ENCODE peak calls at places on chromosomes 6 and 20, in seven cellular contexts. One of them, this sample, is unnamed. For H3K36me3, the result is how much of the 10 kb centered on the place peaks cover.

GRCh38 chr6:26175428-26176181 is 88.4 kb downstream of the HFE start:
- DNase-seq in fibroblast of lung: peak
- DNase-seq in heart right ventricle: no peak
- DNase-seq in endothelial cell of umbilical vein: peak
- DNase-seq in hepatocyte: peak
- DNase-seq in colonic mucosa: peak
- DNase-seq in pancreas: no peak
- DNase-seq in this sample: no peak

GRCh38 chr6:146224988-146225387 is 196.1 kb downstream of the GRM1 start:
- DNase-seq in colonic mucosa: no peak
- DNase-seq in pancreas: no peak
- DNase-seq in fibroblast of lung: no peak
- DNase-seq in endothelial cell of umbilical vein: no peak
- DNase-seq in hepatocyte: no peak
- DNase-seq in heart right ventricle: no peak
- DNase-seq in this sample: no peak

GRCh38 chr6:10522929-10523573 is 1.9 kb downstream of the GCNT2 start:
- DNase-seq in pancreas: no peak
- DNase-seq in colonic mucosa: no peak
- DNase-seq in heart right ventricle: no peak
- DNase-seq in endothelial cell of umbilical vein: no peak
- DNase-seq in fibroblast of lung: no peak
- DNase-seq in hepatocyte: peak
- DNase-seq in this sample: peak

GRCh38 chr6:3808759-3809514 is 40.2 kb upstream of the FAM50B start:
- DNase-seq in fibroblast of lung: peak
- DNase-seq in hepatocyte: peak
- DNase-seq in pancreas: no peak
- DNase-seq in endothelial cell of umbilical vein: peak
- DNase-seq in colonic mucosa: no peak
- DNase-seq in heart right ventricle: peak
- DNase-seq in this sample: no peak

GRCh38 chr6:135411339-135411738 is 86.2 kb downstream of the AHI1 start:
- DNase-seq in hepatocyte: no peak
- DNase-seq in pancreas: no peak
- DNase-seq in endothelial cell of umbilical vein: no peak
- DNase-seq in colonic mucosa: no peak
- DNase-seq in heart right ventricle: no peak
- DNase-seq in fibroblast of lung: no peak
- DNase-seq in this sample: no peak

GRCh38 chr20:33377366-33377765 is 24.0 kb downstream of the CDK5RAP1 start:
- DNase-seq in endothelial cell of umbilical vein: no peak
- DNase-seq in hepatocyte: no peak
- DNase-seq in colonic mucosa: no peak
- DNase-seq in fibroblast of lung: no peak
- DNase-seq in heart right ventricle: no peak
- DNase-seq in pancreas: no peak
- DNase-seq in this sample: no peak

GRCh38 chr20:43558412-43559146 is at the start of gene SGK2:
- DNase-seq in heart right ventricle: no peak
- DNase-seq in pancreas: peak
- DNase-seq in colonic mucosa: peak
- DNase-seq in hepatocyte: peak
- DNase-seq in fibroblast of lung: peak
- DNase-seq in endothelial cell of umbilical vein: no peak
- DNase-seq in this sample: peak

GRCh38 chr6:143902827-143903226 is 38.6 kb downstream of the ZC2HC1B start:
- DNase-seq in colonic mucosa: no peak
- DNase-seq in heart right ventricle: no peak
- DNase-seq in pancreas: no peak
- DNase-seq in fibroblast of lung: no peak
- DNase-seq in endothelial cell of umbilical vein: no peak
- DNase-seq in hepatocyte: no peak
- DNase-seq in this sample: no peak

GRCh38 chr20:34525709-34526416 is 9.6 kb downstream of the DYNLRB1 start:
- DNase-seq in heart right ventricle: peak
- DNase-seq in pancreas: peak
- DNase-seq in fibroblast of lung: peak
- DNase-seq in hepatocyte: peak
- DNase-seq in endothelial cell of umbilical vein: peak
- DNase-seq in colonic mucosa: peak
- DNase-seq in this sample: peak

GRCh38 chr20:15913661-15914060 is 659.6 kb downstream of the KIF16B start:
- DNase-seq in colonic mucosa: no peak
- DNase-seq in pancreas: no peak
- DNase-seq in fibroblast of lung: no peak
- DNase-seq in hepatocyte: no peak
- DNase-seq in endothelial cell of umbilical vein: no peak
- DNase-seq in heart right ventricle: no peak
- DNase-seq in this sample: no peak

GRCh38 chr6:14046476-14047068 is 71.0 kb upstream of the CD83 start:
- DNase-seq in endothelial cell of umbilical vein: peak
- DNase-seq in pancreas: peak
- DNase-seq in colonic mucosa: peak
- DNase-seq in hepatocyte: peak
- DNase-seq in fibroblast of lung: peak
- DNase-seq in heart right ventricle: no peak
- DNase-seq in this sample: no peak

GRCh38 chr20:32285621-32286334 is 8.3 kb downstream of the KIF3B start:
- DNase-seq in colonic mucosa: peak
- DNase-seq in endothelial cell of umbilical vein: no peak
- DNase-seq in pancreas: no peak
- DNase-seq in hepatocyte: peak
- DNase-seq in heart right ventricle: no peak
- DNase-seq in fibroblast of lung: peak
- DNase-seq in this sample: no peak

GRCh38 chr6:56849876-56850275 is 105.0 kb upstream of the BEND6 start:
- DNase-seq in pancreas: no peak
- DNase-seq in heart right ventricle: no peak
- DNase-seq in hepatocyte: no peak
- DNase-seq in fibroblast of lung: peak
- DNase-seq in colonic mucosa: no peak
- DNase-seq in endothelial cell of umbilical vein: no peak
- DNase-seq in this sample: no peak

GRCh38 chr20:36149469-36149868 is 5.1 kb upstream of the EPB41L1 start:
- DNase-seq in hepatocyte: no peak
- DNase-seq in pancreas: no peak
- DNase-seq in heart right ventricle: peak
- DNase-seq in colonic mucosa: no peak
- DNase-seq in endothelial cell of umbilical vein: no peak
- DNase-seq in fibroblast of lung: no peak
- DNase-seq in this sample: peak

GRCh38 chr6:169190144-169190584 is 63.5 kb downstream of the THBS2 start:
- DNase-seq in hepatocyte: no peak
- DNase-seq in pancreas: no peak
- DNase-seq in heart right ventricle: peak
- DNase-seq in colonic mucosa: no peak
- DNase-seq in endothelial cell of umbilical vein: no peak
- DNase-seq in fibroblast of lung: peak
- DNase-seq in this sample: peak

GRCh38 chr6:123533862-123534261 is 102.9 kb downstream of the TRDN start:
- DNase-seq in endothelial cell of umbilical vein: no peak
- DNase-seq in hepatocyte: no peak
- DNase-seq in heart right ventricle: no peak
- DNase-seq in fibroblast of lung: no peak
- DNase-seq in colonic mucosa: no peak
- DNase-seq in pancreas: no peak
- DNase-seq in this sample: no peak

GRCh38 chr6:152022303-152022702 is 214.8 kb downstream of the ESR1 start:
- DNase-seq in fibroblast of lung: no peak
- DNase-seq in hepatocyte: no peak
- DNase-seq in endothelial cell of umbilical vein: no peak
- DNase-seq in colonic mucosa: no peak
- DNase-seq in heart right ventricle: no peak
- DNase-seq in pancreas: no peak
- DNase-seq in this sample: no peak

GRCh38 chr20:62148908-62149314 is 5.3 kb downstream of the SS18L1 start:
- DNase-seq in colonic mucosa: no peak
- DNase-seq in fibroblast of lung: no peak
- DNase-seq in hepatocyte: no peak
- DNase-seq in heart right ventricle: no peak
- DNase-seq in endothelial cell of umbilical vein: no peak
- DNase-seq in pancreas: no peak
- DNase-seq in this sample: no peak

GRCh38 chr6:148414836-148415235 is 72.2 kb downstream of the SASH1 start:
- DNase-seq in fibroblast of lung: peak
- DNase-seq in hepatocyte: no peak
- DNase-seq in pancreas: no peak
- DNase-seq in colonic mucosa: no peak
- DNase-seq in endothelial cell of umbilical vein: peak
- DNase-seq in heart right ventricle: no peak
- DNase-seq in this sample: no peak

GRCh38 chr6:149451361-149452061 is 33.3 kb downstream of the ZC3H12D start:
- DNase-seq in colonic mucosa: peak
- DNase-seq in endothelial cell of umbilical vein: no peak
- DNase-seq in fibroblast of lung: peak
- DNase-seq in hepatocyte: peak
- DNase-seq in pancreas: no peak
- DNase-seq in heart right ventricle: peak
- DNase-seq in this sample: peak

GRCh38 chr20:10316582-10316981 is 98.0 kb downstream of the SNAP25 start:
- DNase-seq in heart right ventricle: no peak
- DNase-seq in hepatocyte: peak
- DNase-seq in endothelial cell of umbilical vein: peak
- DNase-seq in pancreas: no peak
- DNase-seq in colonic mucosa: no peak
- DNase-seq in fibroblast of lung: no peak
- DNase-seq in this sample: no peak
- TF ChIP-seq CTCF in heart right ventricle: no peak
- TF ChIP-seq CTCF in hepatocyte: peak
- TF ChIP-seq CTCF in endothelial cell of umbilical vein: peak
- TF ChIP-seq CTCF in pancreas: no peak
- TF ChIP-seq CTCF in colonic mucosa: no peak
- TF ChIP-seq CTCF in fibroblast of lung: peak
- TF ChIP-seq CTCF in this sample: peak

GRCh38 chr6:28212510-28213212 is 12.4 kb upstream of the ZSCAN9 start:
- DNase-seq in pancreas: peak
- DNase-seq in fibroblast of lung: peak
- DNase-seq in hepatocyte: peak
- DNase-seq in colonic mucosa: peak
- DNase-seq in endothelial cell of umbilical vein: peak
- DNase-seq in heart right ventricle: no peak
- DNase-seq in this sample: no peak
- H3K36me3 ChIP-seq in pancreas: under half
- H3K36me3 ChIP-seq in fibroblast of lung: under half
- H3K36me3 ChIP-seq in hepatocyte: under half
- H3K36me3 ChIP-seq in colonic mucosa: under half
- H3K36me3 ChIP-seq in endothelial cell of umbilical vein: under half
- H3K36me3 ChIP-seq in heart right ventricle: under half
- H3K36me3 ChIP-seq in this sample: under half

GRCh38 chr6:52900536-52900935 is 9.0 kb downstream of the GSTA3 start:
- DNase-seq in colonic mucosa: no peak
- DNase-seq in hepatocyte: no peak
- DNase-seq in pancreas: no peak
- DNase-seq in endothelial cell of umbilical vein: no peak
- DNase-seq in fibroblast of lung: no peak
- DNase-seq in heart right ventricle: no peak
- DNase-seq in this sample: no peak

GRCh38 chr6:52909131-52909530 is 367 bp downstream of the GSTA3 start:
- DNase-seq in pancreas: no peak
- DNase-seq in hepatocyte: no peak
- DNase-seq in heart right ventricle: no peak
- DNase-seq in fibroblast of lung: no peak
- DNase-seq in endothelial cell of umbilical vein: no peak
- DNase-seq in colonic mucosa: no peak
- DNase-seq in this sample: no peak

GRCh38 chr6:52909531-52909930 is at the start of gene GSTA3:
- DNase-seq in hepatocyte: no peak
- DNase-seq in endothelial cell of umbilical vein: no peak
- DNase-seq in pancreas: peak
- DNase-seq in heart right ventricle: no peak
- DNase-seq in fibroblast of lung: no peak
- DNase-seq in colonic mucosa: no peak
- DNase-seq in this sample: no peak

GRCh38 chr6:52910091-52910490 is 593 bp upstream of the GSTA3 start:
- DNase-seq in colonic mucosa: no peak
- DNase-seq in pancreas: no peak
- DNase-seq in endothelial cell of umbilical vein: no peak
- DNase-seq in fibroblast of lung: peak
- DNase-seq in hepatocyte: no peak
- DNase-seq in heart right ventricle: no peak
- DNase-seq in this sample: no peak

DNA sequence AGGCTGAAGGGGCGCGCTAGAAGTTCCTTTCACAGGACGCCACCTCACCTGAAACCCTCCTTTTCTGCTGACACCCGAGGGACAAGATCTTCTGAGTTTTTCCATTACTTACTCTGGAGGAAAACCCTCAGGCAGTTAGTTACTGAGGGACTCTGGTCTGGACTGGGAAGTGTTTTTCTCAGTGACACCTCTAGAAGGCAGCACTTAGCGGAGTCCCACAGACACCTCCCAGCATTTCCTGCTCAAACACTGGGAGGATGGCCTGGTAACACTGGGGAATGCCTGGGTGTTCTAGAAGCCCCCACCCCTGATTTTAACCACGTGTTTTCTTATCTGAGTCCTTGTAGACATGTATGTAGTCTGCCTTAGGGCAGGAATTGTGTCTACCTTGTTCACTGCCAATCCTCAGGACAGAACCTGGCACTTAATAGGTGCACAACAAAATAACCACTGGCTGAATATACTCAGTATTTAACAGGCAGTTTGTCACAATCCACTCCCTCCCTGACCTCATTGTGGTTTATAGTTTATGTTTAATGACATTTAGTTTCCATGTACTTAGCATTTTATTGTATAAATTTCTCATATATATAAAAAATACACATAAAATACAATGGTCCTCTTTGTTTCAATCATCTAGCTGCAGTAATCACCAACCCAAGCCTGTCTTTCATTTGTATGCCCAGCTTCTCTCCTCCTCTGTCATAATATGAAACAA is 4.8 kb downstream of the GSTA3 start:
- DNase-seq in colonic mucosa: no peak
- DNase-seq in fibroblast of lung: no peak
- DNase-seq in heart right ventricle: no peak
- DNase-seq in endothelial cell of umbilical vein: no peak
- DNase-seq in hepatocyte: no peak
- DNase-seq in pancreas: no peak
- DNase-seq in this sample: no peak
- TF ChIP-seq CTCF in colonic mucosa: peak
- TF ChIP-seq CTCF in fibroblast of lung: peak
- TF ChIP-seq CTCF in heart right ventricle: no peak
- TF ChIP-seq CTCF in endothelial cell of umbilical vein: peak
- TF ChIP-seq CTCF in hepatocyte: no peak
- TF ChIP-seq CTCF in pancreas: no peak
- TF ChIP-seq CTCF in this sample: no peak

DNA sequence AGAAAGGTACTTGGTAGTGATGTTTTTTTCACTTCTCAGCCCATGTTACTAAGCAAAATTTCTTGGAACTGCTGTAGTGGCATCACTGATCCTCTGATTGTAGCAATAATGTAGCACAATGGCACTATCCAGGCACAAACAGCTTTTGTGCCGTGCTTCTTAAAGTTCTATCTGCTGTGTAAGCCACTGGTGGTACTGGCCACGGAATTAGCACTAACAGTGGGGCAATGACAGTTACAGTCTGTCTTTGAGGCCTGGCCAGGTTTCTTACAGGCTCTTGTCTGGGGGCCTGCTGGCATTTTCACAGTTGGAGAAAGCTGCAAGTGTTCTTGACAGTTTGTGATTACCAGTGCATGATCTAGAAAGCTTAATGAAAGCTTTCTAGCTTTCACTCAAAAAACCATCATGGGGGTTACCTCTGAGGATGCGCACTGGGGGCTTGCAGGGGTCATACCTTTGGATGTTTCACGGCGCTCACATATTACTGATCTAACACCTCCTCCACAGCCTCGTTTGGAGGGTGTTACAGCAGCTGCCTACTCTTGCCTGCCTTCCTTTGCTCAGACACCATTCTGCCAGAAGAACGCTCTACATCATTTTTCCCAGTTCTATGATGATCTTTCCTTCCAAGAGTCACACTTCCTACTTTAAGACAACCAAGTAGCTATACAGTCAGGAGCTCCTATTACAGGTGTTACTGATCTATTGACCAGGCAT is 58.4 kb upstream of the ARMH2 start:
- DNase-seq in pancreas: no peak
- DNase-seq in colonic mucosa: no peak
- DNase-seq in hepatocyte: no peak
- DNase-seq in heart right ventricle: no peak
- DNase-seq in endothelial cell of umbilical vein: no peak
- DNase-seq in fibroblast of lung: no peak
- DNase-seq in this sample: no peak
- H3K36me3 ChIP-seq in pancreas: under half
- H3K36me3 ChIP-seq in colonic mucosa: under half
- H3K36me3 ChIP-seq in hepatocyte: under half
- H3K36me3 ChIP-seq in heart right ventricle: under half
- H3K36me3 ChIP-seq in endothelial cell of umbilical vein: under half
- H3K36me3 ChIP-seq in fibroblast of lung: under half
- H3K36me3 ChIP-seq in this sample: under half